ENCODE peak calls at places on chromosomes 2 and 18, in nine cellular contexts. I is colonic mucosa; W is fibroblast of lung; E is HCT116; S is right atrium auricular region; Y is IMR-90; K is tibial nerve; Z is CD8-positive, alpha-beta T cell; B is breast epithelium. D is an unnamed sample.

GRCh38 chr2:101124684-101125366 is 26.4 kb downstream of the TBC1D8 start:
- DNase-seq in W (peak; percentile 73), K (peak; percentile 74), I (peak; percentile 52), Y (peak; percentile 76), B (peak; percentile 65), Z (no peak), S (peak; percentile 92), E (peak; percentile 93), D (peak; percentile 86)

GRCh38 chr18:51458861-51459260 is 261.4 kb upstream of the MEX3C start:
- DNase-seq in E (no peak), Z (no peak), K (no peak), S (no peak), W (no peak), Y (no peak), B (no peak), I (no peak), D (no peak)

GRCh38 chr2:20264629-20265028 is 39.7 kb upstream of the SDC1 start:
- DNase-seq in E (no peak), W (no peak), Z (no peak), S (no peak), Y (no peak), K (no peak), B (no peak), I (no peak), D (no peak)

GRCh38 chr18:60978338-60978737 is 354.9 kb upstream of the CDH20 start:
- DNase-seq in Z (no peak), S (no peak), B (no peak), W (peak; percentile 97), Y (peak; percentile 38), K (no peak), I (no peak), E (no peak), D (no peak)

GRCh38 chr18:57789759-57790158 is 13.4 kb downstream of the ATP8B1 start:
- DNase-seq in S (no peak), Y (no peak), K (no peak), E (no peak), B (no peak), W (no peak), Z (no peak), I (no peak), D (no peak)

GRCh38 chr2:232343816-232344215 is 34.7 kb upstream of the ALPP start:
- DNase-seq in B (no peak), K (no peak), Z (no peak), Y (no peak), I (no peak), W (no peak), S (no peak), E (no peak), D (no peak)

GRCh38 chr18:58239879-58240278 is 195.9 kb downstream of the NEDD4L start:
- DNase-seq in E (no peak), W (peak; percentile 35), Z (no peak), I (no peak), K (no peak), B (no peak), S (no peak), Y (peak; percentile 44), D (no peak)

GRCh38 chr2:219078126-219078525 is 17.4 kb upstream of the IHH start:
- DNase-seq in W (no peak), Y (no peak), B (no peak), Z (no peak), S (no peak), E (no peak), I (no peak), K (no peak), D (no peak)

GRCh38 chr2:13308989-13309388 is 592.3 kb downstream of the TRIB2 start:
- DNase-seq in Y (no peak), B (no peak), K (no peak), I (no peak), S (no peak), E (no peak), W (no peak), Z (no peak), D (no peak)

GRCh38 chr2:101518470-101519172 is 43.7 kb upstream of the RFX8 start:
- DNase-seq in W (peak; percentile 57), Z (no peak), I (peak; percentile 41), K (no peak), S (no peak), B (no peak), Y (peak; percentile 50), E (peak; percentile 40), D (peak; percentile 77)

GRCh38 chr2:170531876-170532275 is 183.3 kb upstream of the SP5 start:
- DNase-seq in S (no peak), Z (no peak), W (no peak), K (no peak), I (no peak), B (no peak), Y (no peak), E (no peak), D (no peak)

GRCh38 chr2:150581717-150582472 is 94.4 kb upstream of the RND3 start:
- DNase-seq in Y (peak; percentile 46), I (no peak), B (no peak), K (no peak), E (no peak), S (no peak), Z (no peak), W (no peak), D (no peak)

GRCh38 chr2:51995293-51995692 is 963.4 kb upstream of the NRXN1 start:
- DNase-seq in S (no peak), Y (peak; percentile 89), E (no peak), Z (no peak), W (peak; percentile 90), K (no peak), B (no peak), I (no peak), D (no peak)

GRCh38 chr2:1253608-1254007 is 159.7 kb upstream of the TPO start:
- DNase-seq in K (no peak), W (no peak), B (no peak), Y (no peak), I (no peak), Z (no peak), E (no peak), S (no peak), D (no peak)

GRCh38 chr2:129798626-129799025 is 180.8 kb upstream of the RAB6C start:
- DNase-seq in E (no peak), W (no peak), B (no peak), S (no peak), I (peak; percentile 7), Y (no peak), K (no peak), Z (no peak), D (no peak)

GRCh38 chr2:147843864-147844690 is 752 bp upstream of the ACVR2A start:
- DNase-seq in Z (peak; percentile 88), K (peak; percentile 90), B (peak; percentile 89), W (peak; percentile 88), I (peak; percentile 90), Y (peak; percentile 85), S (peak; percentile 86), E (peak; percentile 54), D (peak; percentile 97)
- TF ChIP-seq CTCF in Z (no peak), K (peak; percentile 55), B (peak; percentile 26), W (no peak), I (no peak), Y (peak; percentile 22), S (no peak), E (no peak), D (no peak)

DNA sequence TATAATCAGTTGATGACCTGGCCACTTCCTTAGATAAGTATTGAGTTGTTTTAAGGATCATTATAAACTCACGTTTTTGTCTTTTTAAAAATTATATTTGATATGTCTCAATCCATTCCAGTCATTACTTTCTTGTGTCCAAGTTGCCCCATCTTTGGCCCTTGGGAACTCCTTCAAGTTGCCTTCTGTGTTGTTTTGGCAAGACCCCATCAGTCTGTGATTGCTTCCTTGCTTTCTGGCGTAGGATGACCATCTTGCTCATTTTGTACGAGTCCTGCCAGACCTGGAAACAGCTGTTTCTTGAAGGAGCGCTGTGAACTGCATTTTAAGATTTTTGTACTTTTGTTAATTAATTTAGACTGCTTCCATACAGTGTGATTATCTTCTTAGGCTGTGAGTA is 68.9 kb upstream of the ITM2C start:
- DNase-seq in S (peak; percentile 75), E (no peak), I (no peak), B (no peak), Y (no peak), K (peak; percentile 66), W (no peak), Z (no peak), D (no peak)
- H3K36me3 ChIP-seq in S (peaks cover 22% of the 10 kb centered on the region), E (peaks cover 8% of the 10 kb centered on the region), I (no peaks in the 10 kb centered on the region), B (no peaks in the 10 kb centered on the region), Y (peaks cover 14% of the 10 kb centered on the region), K (peaks cover 55% of the 10 kb centered on the region), W (peaks cover 6% of the 10 kb centered on the region), Z (peaks cover 23% of the 10 kb centered on the region), D (no peaks in the 10 kb centered on the region)

GRCh38 chr2:148874868-148875341 is at the start of gene KIF5C:
- DNase-seq in Y (peak; percentile 63), K (peak; percentile 20), Z (peak; percentile 94), W (peak; percentile 79), I (peak; percentile 88), S (peak; percentile 71), B (peak; percentile 78), E (peak; percentile 84), D (peak; percentile 92)

GRCh38 chr2:148875387-148876051 is 492 bp downstream of the KIF5C start:
- DNase-seq in I (no peak), Y (no peak), E (no peak), W (no peak), B (no peak), Z (no peak), S (no peak), K (no peak), D (no peak)

GRCh38 chr2:148877403-148877740 is 2.3 kb downstream of the KIF5C start:
- DNase-seq in B (no peak), I (no peak), W (no peak), S (no peak), E (no peak), Y (no peak), Z (no peak), K (no peak), D (no peak)

GRCh38 chr2:148876190-148876588 is 1.2 kb downstream of the KIF5C start:
- DNase-seq in S (no peak), B (no peak), I (no peak), K (no peak), Y (no peak), W (no peak), Z (peak; percentile 55), E (no peak), D (peak; percentile 13)

GRCh38 chr2:148876589-148877402 is 1.8 kb downstream of the KIF5C start:
- DNase-seq in E (no peak), Y (no peak), K (no peak), I (peak; percentile 22), S (no peak), Z (peak; percentile 60), B (no peak), W (no peak), D (peak; percentile 55)
- H3K4me3 ChIP-seq in E (no peak overlapping the region), Y (no peak overlapping the region), K (peak overlapping the region; percentile 43), I (peak overlapping the region; percentile 9), S (no peak overlapping the region), Z (peak overlapping the region; percentile 50), B (peak overlapping the region; percentile 24), W (no peak overlapping the region), D (peak overlapping the region; percentile 33)

GRCh38 chr2:155223781-155224406 is 525.4 kb downstream of the KCNJ3 start:
- DNase-seq in B (no peak), E (peak; percentile 26), W (no peak), Z (no peak), K (no peak), S (no peak), Y (no peak), I (no peak), D (no peak)
- TF ChIP-seq CTCF in B (peak; percentile 17), E (peak; percentile 60), W (no peak), Z (no peak), K (no peak), S (no peak), Y (no peak), I (no peak), D (peak; percentile 39)

DNA sequence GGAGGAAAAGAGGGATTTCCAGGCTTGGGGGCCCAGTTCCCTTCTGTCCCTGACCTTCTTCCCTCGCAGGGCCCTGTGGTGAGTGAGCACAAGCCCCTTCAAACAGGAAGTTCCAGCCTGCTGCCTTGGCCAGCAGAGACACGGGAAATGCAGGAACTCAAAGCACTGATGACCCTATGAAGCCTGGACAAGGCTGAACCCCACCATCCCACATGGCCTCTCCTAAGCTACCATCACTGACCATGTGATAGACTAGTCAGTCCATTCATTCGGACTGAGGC is 196.4 kb downstream of the TNS1 start:
- DNase-seq in I (no peak), K (no peak), B (no peak), Z (no peak), W (no peak), S (no peak), Y (no peak), E (no peak), D (no peak)
- H3K36me3 ChIP-seq in I (no peaks in the 10 kb centered on the region), K (peaks cover 89% of the 10 kb centered on the region), B (peaks cover 14% of the 10 kb centered on the region), Z (no peaks in the 10 kb centered on the region), W (peaks cover 26% of the 10 kb centered on the region), S (peaks cover 94% of the 10 kb centered on the region), Y (peaks cover 71% of the 10 kb centered on the region), E (no peaks in the 10 kb centered on the region), D (no peaks in the 10 kb centered on the region)